ENCODE peak calls at places on chromosomes 6 and 20, in six cellular contexts. H, K, C, S, F and G are unnamed samples.

GRCh38 chr6:146543211-146543939 is at the start of gene RAB32:
- DNase-seq in H (peak), K (peak), C (peak), S (peak), F (peak), G (peak)

GRCh38 chr20:16368645-16369292 is 204.5 kb downstream of the KIF16B start:
- DNase-seq in H (peak), K (peak), C (no peak), S (no peak), F (no peak), G (no peak)

GRCh38 chr20:3106658-3107463 is 22.3 kb upstream of the AVP start:
- DNase-seq in H (no peak), K (no peak), C (no peak), S (no peak), F (no peak), G (no peak)

GRCh38 chr6:102517506-102517905 is 1124.0 kb downstream of the GRIK2 start:
- DNase-seq in H (no peak), K (no peak), C (no peak), S (no peak), F (no peak), G (no peak)

GRCh38 chr6:134732761-134733160 is 217.1 kb downstream of the ALDH8A1 start:
- DNase-seq in H (peak), K (no peak), C (no peak), S (no peak), F (no peak), G (no peak)

GRCh38 chr6:16663896-16664295 is 97.4 kb downstream of the ATXN1 start:
- DNase-seq in H (no peak), K (no peak), C (no peak), S (no peak), F (no peak), G (no peak)

GRCh38 chr6:152218887-152219286 is 411.4 kb downstream of the ESR1 start:
- DNase-seq in H (no peak), K (no peak), C (no peak), S (no peak), F (no peak), G (no peak)

GRCh38 chr6:3449750-3450305 is 7.0 kb downstream of the SLC22A23 start:
- DNase-seq in H (no peak), K (no peak), C (no peak), S (no peak), F (no peak), G (no peak)

GRCh38 chr6:162862462-162862861 is 134.7 kb downstream of the PACRG start:
- DNase-seq in H (no peak), K (no peak), C (no peak), S (peak), F (no peak), G (no peak)

GRCh38 chr6:29981211-29981812 is 39.0 kb downstream of the HLA-A start:
- DNase-seq in H (no peak), K (no peak), C (no peak), S (no peak), F (no peak), G (no peak)

GRCh38 chr6:168155821-168156741 is 77.1 kb upstream of the FRMD1 start:
- DNase-seq in H (no peak), K (no peak), C (no peak), S (no peak), F (no peak), G (peak)

GRCh38 chr6:99178168-99178567 is 171.3 kb downstream of the FAXC start:
- DNase-seq in H (no peak), K (no peak), C (no peak), S (peak), F (no peak), G (no peak)

GRCh38 chr6:141202641-141203040 is 930.1 kb upstream of the GJE1 start:
- DNase-seq in H (no peak), K (no peak), C (no peak), S (no peak), F (no peak), G (no peak)

GRCh38 chr6:166112580-166112979 is 55.1 kb downstream of the TBXT start:
- DNase-seq in H (peak), K (peak), C (no peak), S (peak), F (no peak), G (no peak)

GRCh38 chr6:18323935-18324707 is 59.8 kb upstream of the DEK start:
- DNase-seq in H (peak), K (peak), C (peak), S (no peak), F (no peak), G (no peak)

GRCh38 chr6:158559895-158560786 is at the start of gene TMEM181:
- DNase-seq in H (peak), K (peak), C (peak), S (peak), F (no peak), G (peak)

GRCh38 chr20:23049933-23050838 is 714 bp upstream of the THBD start:
- DNase-seq in H (no peak), K (no peak), C (peak), S (peak), F (no peak), G (peak)

GRCh38 chr6:170147832-170148708 is 142.8 kb downstream of the DLL1 start:
- DNase-seq in H (no peak), K (no peak), C (no peak), S (no peak), F (no peak), G (peak)

GRCh38 chr6:11779308-11780096 is 899 bp upstream of the ADTRP start:
- DNase-seq in H (no peak), K (no peak), C (no peak), S (no peak), F (no peak), G (no peak)

GRCh38 chr6:168890306-168890995 is 363.2 kb downstream of the THBS2 start:
- DNase-seq in H (no peak), K (no peak), C (no peak), S (no peak), F (no peak), G (no peak)

GRCh38 chr20:17833036-17833674 is 133.4 kb downstream of the BANF2 start:
- DNase-seq in H (peak), K (peak), C (no peak), S (no peak), F (no peak), G (no peak)

GRCh38 chr20:36971103-36971502 is 19.6 kb upstream of the SAMHD1 start:
- DNase-seq in H (no peak), K (no peak), C (no peak), S (no peak), F (no peak), G (no peak)

GRCh38 chr20:23643665-23644064 is 5.9 kb upstream of the CST3 start:
- DNase-seq in H (no peak), K (no peak), C (no peak), S (no peak), F (no peak), G (no peak)

GRCh38 chr6:132466952-132467351 is 46.0 kb downstream of the STX7 start:
- DNase-seq in H (peak), K (peak), C (no peak), S (peak), F (no peak), G (no peak)

GRCh38 chr6:163902993-163903392 is 488.5 kb downstream of the QKI start:
- DNase-seq in H (no peak), K (no peak), C (no peak), S (no peak), F (no peak), G (no peak)

GRCh38 chr6:137736919-137737318 is 130.1 kb upstream of the TNFAIP3 start:
- DNase-seq in H (no peak), K (no peak), C (no peak), S (no peak), F (no peak), G (no peak)

GRCh38 chr6:119179842-119180241 is 101.4 kb upstream of the FAM184A start:
- DNase-seq in H (no peak), K (no peak), C (no peak), S (no peak), F (no peak), G (no peak)

GRCh38 chr6:159302196-159302595 is 133.0 kb downstream of the FNDC1 start:
- DNase-seq in H (no peak), K (no peak), C (no peak), S (no peak), F (no peak), G (no peak)

GRCh38 chr6:195861-196360 is 96.4 kb upstream of the DUSP22 start:
- DNase-seq in H (peak), K (peak), C (no peak), S (no peak), F (no peak), G (no peak)

GRCh38 chr20:32528905-32529670 is 56.0 kb downstream of the NOL4L start:
- DNase-seq in H (no peak), K (no peak), C (no peak), S (no peak), F (no peak), G (no peak)

GRCh38 chr20:49979030-49979832 is 3.5 kb upstream of the SNAI1 start:
- DNase-seq in H (no peak), K (peak), C (peak), S (no peak), F (no peak), G (peak)

GRCh38 chr20:25356294-25356933 is 34.2 kb downstream of the ABHD12 start:
- DNase-seq in H (no peak), K (no peak), C (no peak), S (no peak), F (peak), G (peak)

GRCh38 chr6:157845493-157846259 is 22.6 kb downstream of the SNX9 start:
- DNase-seq in H (peak), K (peak), C (no peak), S (no peak), F (no peak), G (no peak)

GRCh38 chr6:111604259-111605099 is 1.2 kb downstream of the TRAF3IP2 start:
- DNase-seq in H (peak), K (peak), C (no peak), S (peak), F (no peak), G (no peak)

GRCh38 chr6:32885698-32886286 is 31.8 kb downstream of the PSMB9 start:
- DNase-seq in H (peak), K (peak), C (peak), S (no peak), F (no peak), G (no peak)

GRCh38 chr20:38892091-38892981 is 33.9 kb upstream of the FAM83D start:
- DNase-seq in H (no peak), K (no peak), C (no peak), S (no peak), F (no peak), G (no peak)

GRCh38 chr6:168577496-168577895 is 136.5 kb downstream of the SMOC2 start:
- DNase-seq in H (no peak), K (no peak), C (no peak), S (peak), F (no peak), G (no peak)

GRCh38 chr20:22353586-22353985 is 230.8 kb downstream of the FOXA2 start:
- DNase-seq in H (no peak), K (no peak), C (no peak), S (no peak), F (no peak), G (no peak)

GRCh38 chr20:8304124-8304800 is 172.2 kb downstream of the PLCB1 start:
- DNase-seq in H (no peak), K (no peak), C (no peak), S (no peak), F (no peak), G (no peak)

GRCh38 chr6:158786645-158787304 is 32.4 kb downstream of the EZR start:
- DNase-seq in H (no peak), K (no peak), C (no peak), S (no peak), F (no peak), G (no peak)

GRCh38 chr6:31025595-31025994 is 15.3 kb downstream of the MUC22 start:
- DNase-seq in H (no peak), K (no peak), C (no peak), S (no peak), F (no peak), G (no peak)

GRCh38 chr6:31033075-31033474 is 22.8 kb downstream of the MUC22 start:
- DNase-seq in H (no peak), K (no peak), C (no peak), S (no peak), F (no peak), G (no peak)

GRCh38 chr6:31035862-31036497 is 25.7 kb downstream of the MUC22 start:
- DNase-seq in H (peak), K (no peak), C (no peak), S (no peak), F (no peak), G (no peak)

GRCh38 chr6:31031095-31031494 is 20.8 kb downstream of the MUC22 start:
- DNase-seq in H (no peak), K (no peak), C (no peak), S (no peak), F (no peak), G (no peak)
- H3K14ac ChIP-seq in H (no peak), K (no peak), C (no peak), S (no peak), F (no peak), G (no peak)

GRCh38 chr6:9225441-9225871 is 790.1 kb upstream of the SLC35B3 start:
- DNase-seq in H (peak), K (no peak), C (no peak), S (peak), F (no peak), G (no peak)
- H3K14ac ChIP-seq in H (no peak), K (no peak), C (no peak), S (no peak), F (no peak), G (no peak)

GRCh38 chr6:139289233-139289632 is 2.6 kb downstream of the TXLNB start:
- DNase-seq in H (no peak), K (no peak), C (no peak), S (no peak), F (no peak), G (no peak)

GRCh38 chr6:139287868-139288267 is 3.9 kb downstream of the TXLNB start:
- DNase-seq in H (no peak), K (no peak), C (no peak), S (no peak), F (no peak), G (no peak)

GRCh38 chr6:139288496-139289040 is 3.2 kb downstream of the TXLNB start:
- DNase-seq in H (no peak), K (no peak), C (no peak), S (no peak), F (no peak), G (no peak)

GRCh38 chr6:139282684-139283083 is 9.1 kb downstream of the TXLNB start:
- DNase-seq in H (peak), K (no peak), C (no peak), S (no peak), F (no peak), G (no peak)

DNA sequence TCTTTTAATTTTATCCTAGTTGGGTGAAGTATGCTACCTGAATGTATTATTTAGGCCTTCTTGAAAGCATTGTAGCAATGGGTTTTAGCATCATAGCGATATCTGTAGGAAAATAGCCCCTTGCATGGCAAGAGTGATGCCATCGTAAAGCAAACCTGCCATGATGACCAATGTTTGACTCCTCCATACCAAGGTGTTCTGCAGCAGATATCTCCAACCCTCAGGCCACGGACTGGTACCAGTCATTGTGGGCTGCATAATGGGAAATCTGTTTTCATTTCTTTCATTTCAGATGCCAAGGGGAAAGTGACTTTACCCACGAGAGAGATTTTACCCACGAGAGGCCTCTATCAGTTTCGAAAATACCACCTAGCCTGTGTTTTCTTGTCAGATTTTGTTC is 6.2 kb downstream of the TXLNB start:
- DNase-seq in H (no peak), K (no peak), C (no peak), S (no peak), F (no peak), G (no peak)
- H3K14ac ChIP-seq in H (no peak), K (no peak), C (no peak), S (no peak), F (no peak), G (no peak)

GRCh38 chr6:116431964-116432595 is 29.1 kb upstream of the CALHM6 start:
- DNase-seq in H (no peak), K (no peak), C (no peak), S (no peak), F (no peak), G (no peak)

GRCh38 chr6:116430860-116431259 is 30.3 kb upstream of the CALHM6 start:
- DNase-seq in H (no peak), K (no peak), C (no peak), S (no peak), F (no peak), G (no peak)

GRCh38 chr6:116433313-116433712 is 27.9 kb upstream of the CALHM6 start:
- DNase-seq in H (no peak), K (no peak), C (no peak), S (no peak), F (no peak), G (no peak)

GRCh38 chr6:116426551-116426950 is 34.6 kb upstream of the CALHM6 start:
- DNase-seq in H (no peak), K (no peak), C (no peak), S (no peak), F (no peak), G (no peak)

GRCh38 chr6:116429111-116429510 is 32.1 kb upstream of the CALHM6 start:
- DNase-seq in H (no peak), K (no peak), C (no peak), S (no peak), F (no peak), G (no peak)
- H3K14ac ChIP-seq in H (no peak), K (no peak), C (no peak), S (no peak), F (no peak), G (no peak)

GRCh38 chr6:21536280-21536766 is 57.2 kb upstream of the SOX4 start:
- DNase-seq in H (no peak), K (no peak), C (no peak), S (no peak), F (no peak), G (no peak)

GRCh38 chr6:21538186-21538798 is 55.3 kb upstream of the SOX4 start:
- DNase-seq in H (peak), K (peak), C (no peak), S (no peak), F (no peak), G (no peak)

GRCh38 chr6:21537660-21538059 is 55.9 kb upstream of the SOX4 start:
- DNase-seq in H (no peak), K (no peak), C (no peak), S (no peak), F (no peak), G (no peak)

GRCh38 chr6:21533678-21534077 is 59.9 kb upstream of the SOX4 start:
- DNase-seq in H (peak), K (no peak), C (no peak), S (no peak), F (no peak), G (no peak)

GRCh38 chr6:21539621-21540100 is 53.9 kb upstream of the SOX4 start:
- DNase-seq in H (no peak), K (no peak), C (no peak), S (no peak), F (no peak), G (no peak)
- H3K14ac ChIP-seq in H (no peak), K (no peak), C (no peak), S (no peak), F (no peak), G (no peak)

GRCh38 chr20:59698598-59698997 is 94.3 kb downstream of the PHACTR3 start:
- DNase-seq in H (no peak), K (no peak), C (no peak), S (no peak), F (no peak), G (no peak)
- H3K14ac ChIP-seq in H (no peak), K (no peak), C (no peak), S (no peak), F (no peak), G (no peak)

DNA sequence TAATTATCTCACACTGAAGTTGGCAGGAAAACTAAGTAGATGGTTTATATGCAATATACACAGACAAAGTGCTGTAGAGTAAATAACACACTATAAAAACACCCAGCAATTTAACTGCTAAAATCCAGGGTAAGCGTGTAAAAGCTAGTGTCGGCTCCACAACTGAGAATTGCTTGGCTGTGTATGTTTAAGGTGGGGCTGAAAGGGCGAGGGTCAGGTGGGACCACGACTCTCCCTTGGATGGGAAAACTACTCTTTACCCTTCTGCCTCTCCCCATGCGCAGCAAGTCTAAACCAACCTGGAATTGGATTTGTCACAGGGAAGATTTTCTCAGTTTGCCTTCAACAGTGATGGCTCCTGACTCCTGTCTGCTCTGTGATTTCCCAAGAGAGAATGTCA is 147.0 kb upstream of the MARCKS start:
- DNase-seq in H (no peak), K (no peak), C (no peak), S (no peak), F (no peak), G (no peak)
- H3K14ac ChIP-seq in H (no peak), K (no peak), C (no peak), S (no peak), F (no peak), G (no peak)

GRCh38 chr6:63643862-63644261 is 8.3 kb downstream of the PHF3 start:
- DNase-seq in H (peak), K (no peak), C (no peak), S (no peak), F (no peak), G (no peak)

GRCh38 chr6:63644668-63645326 is 9.2 kb downstream of the PHF3 start:
- DNase-seq in H (no peak), K (no peak), C (no peak), S (no peak), F (no peak), G (no peak)

GRCh38 chr6:63652980-63653379 is 17.4 kb downstream of the PHF3 start:
- DNase-seq in H (no peak), K (no peak), C (no peak), S (no peak), F (no peak), G (no peak)

GRCh38 chr6:63649269-63649668 is 13.7 kb downstream of the PHF3 start:
- DNase-seq in H (no peak), K (peak), C (no peak), S (no peak), F (no peak), G (no peak)

GRCh38 chr6:63649847-63650265 is 14.3 kb downstream of the PHF3 start:
- DNase-seq in H (peak), K (peak), C (no peak), S (no peak), F (no peak), G (no peak)
- H3K14ac ChIP-seq in H (no peak), K (no peak), C (no peak), S (no peak), F (no peak), G (no peak)

GRCh38 chr6:41894366-41895299 is 542 bp downstream of the USP49 start:
- DNase-seq in H (no peak), K (peak), C (no peak), S (peak), F (no peak), G (peak)
- H3K14ac ChIP-seq in H (peak), K (no peak), C (no peak), S (peak), F (no peak), G (peak)

DNA sequence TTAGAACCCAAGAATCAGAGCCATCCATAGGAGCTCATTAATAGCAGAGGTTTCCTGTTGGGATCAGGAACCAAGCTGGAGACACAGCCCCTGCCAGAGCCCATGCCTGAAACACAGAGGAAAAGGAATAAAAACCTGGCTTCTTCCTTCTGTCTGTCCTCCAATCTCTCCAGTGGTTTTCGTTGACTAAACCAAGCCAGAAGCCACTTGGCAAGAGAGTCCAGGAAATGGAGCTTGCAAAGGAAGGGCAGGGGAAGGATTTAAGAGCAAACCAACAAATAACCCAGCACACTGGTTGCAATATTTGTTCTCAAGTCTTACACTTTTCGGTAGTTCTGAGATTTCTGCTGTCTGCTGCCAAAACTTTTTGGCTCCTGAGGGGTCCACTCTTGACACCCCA is 137.0 kb upstream of the BMP2 start:
- DNase-seq in H (no peak), K (no peak), C (no peak), S (no peak), F (no peak), G (no peak)
- H3K14ac ChIP-seq in H (no peak), K (no peak), C (no peak), S (no peak), F (no peak), G (no peak)